ENCODE peak calls at places on chromosomes 2 and 18, in four cellular contexts. R, P, S and E are unnamed samples.

GRCh38 chr2:199409705-199410104 is 48.0 kb downstream of the SATB2 start:
- DNase-seq in R (no peak), S (no peak), P (no peak), E (no peak)

GRCh38 chr2:119249311-119249710 is 25.7 kb downstream of the STEAP3 start:
- DNase-seq in R (no peak), P (no peak), S (no peak), E (no peak)

GRCh38 chr18:53817976-53818950 is 406.2 kb downstream of the MBD2 start:
- DNase-seq in P (no peak), R (no peak), S (no peak), E (no peak)

GRCh38 chr2:157777425-157777824 is 98.7 kb downstream of the ACVR1 start:
- DNase-seq in S (no peak), R (peak; percentile 39), P (peak; percentile 5), E (no peak)

GRCh38 chr2:86298411-86299390 is 38.7 kb downstream of the REEP1 start:
- DNase-seq in S (no peak), P (no peak), R (peak; percentile 30), E (no peak)

GRCh38 chr2:1627628-1628371 is 116.5 kb downstream of the PXDN start:
- DNase-seq in P (no peak), S (no peak), R (no peak), E (no peak)

GRCh38 chr2:112754562-112754961 is 9.8 kb downstream of the CKAP2L start:
- DNase-seq in R (no peak), P (no peak), S (no peak), E (no peak)

GRCh38 chr2:193462411-193462810 is 1267.7 kb upstream of the TMEFF2 start:
- DNase-seq in P (no peak), S (no peak), R (no peak), E (no peak)

GRCh38 chr18:63146185-63146584 is 173.4 kb downstream of the BCL2 start:
- DNase-seq in P (no peak), R (no peak), S (no peak), E (no peak)

GRCh38 chr2:68157002-68157401 is 686 bp upstream of the PNO1 start:
- DNase-seq in R (peak; percentile 65), S (no peak), P (no peak), E (peak; percentile 43)

GRCh38 chr18:14104906-14105748 is 27.1 kb downstream of the ZNF519 start:
- DNase-seq in S (no peak), R (no peak), P (no peak), E (no peak)

GRCh38 chr18:5440297-5440696 is 103.5 kb downstream of the EPB41L3 start:
- DNase-seq in R (no peak), P (no peak), S (no peak), E (no peak)

GRCh38 chr2:129058981-129059380 is 740.3 kb upstream of the HS6ST1 start:
- DNase-seq in P (no peak), R (no peak), S (no peak), E (no peak)
- TF ChIP-seq POLR2AphosphoS5 in P (no peak), R (no peak), S (no peak), E (no peak)

GRCh38 chr2:57877811-57878572 is 168.6 kb upstream of the VRK2 start:
- DNase-seq in P (no peak), S (no peak), R (no peak), E (no peak)
- TF ChIP-seq TAF1 in P (no peak), S (no peak), R (no peak), E (no peak)

DNA sequence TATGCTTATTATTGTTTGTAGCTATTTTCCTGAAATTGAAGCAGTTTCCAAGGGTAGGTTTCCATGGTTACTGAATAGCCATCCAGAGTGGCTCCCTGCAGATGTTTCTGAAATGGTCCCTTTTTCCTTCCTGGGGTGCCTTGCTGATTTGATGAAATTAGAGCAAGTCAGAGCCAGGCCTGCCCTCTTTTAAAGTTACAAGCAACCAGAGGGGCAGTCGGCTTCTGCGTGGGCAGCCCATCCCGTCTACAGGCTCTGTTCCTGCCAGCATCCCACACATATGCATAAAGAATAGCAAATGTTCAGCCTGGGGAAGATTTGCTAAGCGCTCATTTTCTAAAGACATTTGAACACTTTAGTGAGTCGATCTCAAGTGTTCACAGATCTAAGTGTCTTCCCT is 92.4 kb downstream of the STPG4 start:
- DNase-seq in R (peak; percentile 71), P (no peak), S (no peak), E (no peak)
- TF ChIP-seq POLR2AphosphoS5 in R (no peak), P (no peak), S (no peak), E (no peak)

GRCh38 chr2:7400628-7401027 is 483.4 kb downstream of the RNF144A start:
- DNase-seq in R (no peak), P (no peak), S (no peak), E (no peak)
- TF ChIP-seq TAF1 in R (no peak), P (no peak), S (no peak), E (no peak)

DNA sequence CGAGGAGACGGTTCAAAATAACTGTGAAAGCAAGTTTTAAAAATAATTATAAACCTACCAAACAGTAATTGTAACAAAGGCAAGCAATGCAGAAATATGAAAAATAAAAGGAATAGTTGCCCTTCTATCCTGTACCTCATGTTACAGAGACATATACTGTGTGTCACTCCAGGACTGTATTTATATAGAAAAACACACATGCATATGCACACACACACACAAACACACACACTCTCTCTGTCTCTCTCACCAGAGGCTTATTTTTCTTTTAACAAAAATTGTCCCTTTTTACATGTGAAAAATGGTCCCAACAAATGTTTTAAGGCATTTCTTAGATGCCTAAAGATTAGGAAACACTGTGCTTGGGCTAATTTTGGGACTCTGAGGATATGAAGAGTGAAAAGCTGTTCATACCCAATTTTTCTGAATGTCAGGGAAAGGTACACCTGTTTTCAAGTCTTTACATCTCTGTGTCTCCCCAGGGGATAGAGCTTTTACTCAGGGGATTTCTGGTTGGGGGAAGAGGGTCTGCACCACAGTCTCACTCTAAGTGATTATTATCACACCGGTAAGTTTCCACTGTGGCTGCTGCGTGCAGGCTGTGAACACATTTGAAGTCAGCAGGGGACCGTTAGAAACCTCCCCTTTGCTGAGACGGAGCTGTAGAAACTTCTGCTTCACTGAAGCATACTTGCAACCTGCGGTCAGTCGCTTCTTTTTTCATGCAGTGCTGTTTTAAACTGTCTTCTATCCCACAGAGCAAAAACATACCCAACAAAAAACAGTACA is 51.4 kb upstream of the SPAG16 start:
- DNase-seq in R (no peak), S (no peak), P (no peak), E (no peak)
- TF ChIP-seq POLR2AphosphoS5 in R (no peak), S (no peak), P (peak; percentile 89), E (peak; percentile 71)

DNA sequence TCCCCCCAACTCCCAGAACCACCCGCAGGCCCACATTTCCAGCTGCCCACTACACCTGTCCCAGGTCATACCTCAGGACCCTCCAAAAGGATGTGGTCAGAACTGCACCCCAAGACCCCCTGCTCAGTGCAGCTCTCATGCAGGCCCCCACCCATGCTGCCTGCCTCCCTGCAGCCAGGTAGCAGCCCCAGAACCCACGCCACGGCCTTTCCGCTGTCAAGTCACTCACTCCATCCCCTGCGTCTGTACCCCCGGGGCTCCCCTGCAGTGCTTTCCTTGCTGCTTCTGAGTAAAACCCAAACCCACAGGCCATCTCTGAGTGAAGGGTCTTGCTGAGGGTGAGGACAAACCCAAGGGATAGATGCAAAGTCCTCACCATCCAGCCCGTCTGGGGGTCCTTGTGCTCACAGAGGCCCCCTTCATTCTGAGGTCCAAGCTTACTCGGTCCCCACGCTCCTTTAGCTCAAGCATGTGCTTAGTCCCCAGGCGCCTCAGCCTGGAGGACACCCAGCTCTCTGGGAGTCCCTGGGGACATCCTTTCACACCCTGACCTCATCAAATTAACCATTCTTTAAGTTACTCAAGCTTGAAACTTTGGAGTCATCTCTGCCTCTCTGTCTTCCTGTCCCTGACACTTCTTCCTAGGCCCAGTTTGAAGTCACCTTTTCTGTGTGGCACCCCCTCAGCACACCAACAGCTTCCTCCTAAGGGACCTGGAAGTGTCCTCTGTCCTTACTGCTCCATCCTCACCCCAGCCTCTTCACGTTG is 130.1 kb downstream of the SMAD7 start:
- DNase-seq in P (peak; percentile 64), R (no peak), S (no peak), E (peak; percentile 68)
- TF ChIP-seq TAF1 in P (no peak), R (no peak), S (no peak), E (no peak)

GRCh38 chr2:159153463-159153862 is 133.0 kb downstream of the WDSUB1 start:
- DNase-seq in P (no peak), R (no peak), S (no peak), E (no peak)
- TF ChIP-seq POLR2AphosphoS5 in P (no peak), R (no peak), S (no peak), E (no peak)

GRCh38 chr18:55322176-55322735 is 265.7 kb downstream of the TCF4 start:
- DNase-seq in S (no peak), R (peak; percentile 77), P (no peak), E (peak; percentile 16)
- TF ChIP-seq TAF1 in S (peak; percentile 32), R (peak; percentile 54), P (peak; percentile 75), E (peak; percentile 43)